ENCODE peak calls at places on chromosomes 3 and 15, in eight cellular contexts. S is NB4, P is body of pancreas, L is uterus, U is sigmoid colon, M is stomach, J is right lobe of liver, V is IMR-90. R is an unnamed sample.

GRCh38 chr3:2343031-2343682 is 244.5 kb downstream of the CNTN4 start:
- DNase-seq in S (no peak), P (no peak), L (no peak), U (no peak), M (no peak), J (no peak), V (no peak), R (no peak)

GRCh38 chr3:148962513-148962912 is 28.8 kb upstream of the GYG1 start:
- DNase-seq in S (peak), P (no peak), L (no peak), U (no peak), M (no peak), J (no peak), V (peak), R (peak)

GRCh38 chr3:45688194-45688881 is 858 bp upstream of the SACM1L start:
- DNase-seq in S (peak), P (peak), L (peak), U (no peak), M (no peak), J (peak), V (peak), R (peak)

GRCh38 chr15:92611995-92612745 is 43.4 kb downstream of the FAM174B start:
- DNase-seq in S (no peak), P (no peak), L (no peak), U (peak), M (no peak), J (no peak), V (no peak), R (no peak)

GRCh38 chr3:193140381-193140780 is 100.6 kb upstream of the PLAAT1 start:
- DNase-seq in S (no peak), P (no peak), L (no peak), U (no peak), M (no peak), J (no peak), V (no peak), R (no peak)

GRCh38 chr3:133292251-133292650 is 107.6 kb upstream of the BFSP2 start:
- DNase-seq in S (no peak), P (no peak), L (no peak), U (no peak), M (no peak), J (no peak), V (no peak), R (no peak)

GRCh38 chr3:101667844-101668243 is 9.1 kb downstream of the ZBTB11 start:
- DNase-seq in S (no peak), P (no peak), L (no peak), U (no peak), M (no peak), J (no peak), V (no peak), R (no peak)

GRCh38 chr3:70880416-70880815 is 568.0 kb upstream of the MDFIC2 start:
- DNase-seq in S (no peak), P (no peak), L (no peak), U (no peak), M (no peak), J (no peak), V (no peak), R (no peak)

GRCh38 chr3:32340039-32340438 is 51.6 kb upstream of the CMTM7 start:
- DNase-seq in S (peak), P (peak), L (no peak), U (no peak), M (no peak), J (no peak), V (peak), R (peak)

GRCh38 chr15:87369269-87369668 is 887.3 kb downstream of the NTRK3 start:
- DNase-seq in S (no peak), P (no peak), L (no peak), U (no peak), M (no peak), J (no peak), V (peak), R (no peak)

GRCh38 chr3:158685151-158685550 is 12.7 kb upstream of the LXN start:
- DNase-seq in S (no peak), P (no peak), L (no peak), U (no peak), M (no peak), J (no peak), V (no peak), R (no peak)

GRCh38 chr3:4508048-4508981 is 15.2 kb downstream of the ITPR1 start:
- DNase-seq in S (no peak), P (no peak), L (no peak), U (no peak), M (no peak), J (no peak), V (no peak), R (no peak)

GRCh38 chr3:53949541-53949940 is 57.9 kb upstream of the SELENOK start:
- DNase-seq in S (no peak), P (no peak), L (no peak), U (no peak), M (no peak), J (no peak), V (no peak), R (no peak)

GRCh38 chr15:74040115-74040850 is 42.1 kb downstream of the GOLGA6A start:
- DNase-seq in S (no peak), P (peak), L (peak), U (peak), M (no peak), J (no peak), V (peak), R (no peak)

GRCh38 chr3:62873672-62874397 is 1.4 kb downstream of the CADPS start:
- DNase-seq in S (peak), P (peak), L (no peak), U (no peak), M (no peak), J (no peak), V (no peak), R (no peak)

GRCh38 chr15:93189562-93189961 is 100.6 kb upstream of the RGMA start:
- DNase-seq in S (no peak), P (no peak), L (no peak), U (no peak), M (no peak), J (no peak), V (no peak), R (no peak)

GRCh38 chr15:80911821-80912220 is 77.8 kb downstream of the MESD start:
- DNase-seq in S (no peak), P (no peak), L (no peak), U (no peak), M (no peak), J (no peak), V (no peak), R (no peak)

GRCh38 chr15:82132742-82133141 is 86.9 kb upstream of the MEX3B start:
- DNase-seq in S (no peak), P (no peak), L (no peak), U (no peak), M (no peak), J (no peak), V (peak), R (no peak)

GRCh38 chr3:71438904-71439303 is 144.6 kb downstream of the FOXP1 start:
- DNase-seq in S (peak), P (no peak), L (no peak), U (no peak), M (no peak), J (no peak), V (no peak), R (no peak)

GRCh38 chr15:74108111-74108510 is 22.3 kb upstream of the ISLR2 start:
- DNase-seq in S (no peak), P (no peak), L (no peak), U (no peak), M (no peak), J (no peak), V (no peak), R (no peak)

GRCh38 chr3:195087321-195087720 is 183.6 kb downstream of the XXYLT1 start:
- DNase-seq in S (no peak), P (no peak), L (no peak), U (no peak), M (no peak), J (peak), V (no peak), R (no peak)

GRCh38 chr3:83765971-83766370 is 1192.8 kb upstream of the CADM2 start:
- DNase-seq in S (no peak), P (no peak), L (no peak), U (no peak), M (no peak), J (no peak), V (no peak), R (no peak)

GRCh38 chr3:40317061-40317676 is 7.7 kb downstream of the EIF1B start:
- DNase-seq in S (peak), P (peak), L (no peak), U (no peak), M (no peak), J (no peak), V (peak), R (peak)

DNA sequence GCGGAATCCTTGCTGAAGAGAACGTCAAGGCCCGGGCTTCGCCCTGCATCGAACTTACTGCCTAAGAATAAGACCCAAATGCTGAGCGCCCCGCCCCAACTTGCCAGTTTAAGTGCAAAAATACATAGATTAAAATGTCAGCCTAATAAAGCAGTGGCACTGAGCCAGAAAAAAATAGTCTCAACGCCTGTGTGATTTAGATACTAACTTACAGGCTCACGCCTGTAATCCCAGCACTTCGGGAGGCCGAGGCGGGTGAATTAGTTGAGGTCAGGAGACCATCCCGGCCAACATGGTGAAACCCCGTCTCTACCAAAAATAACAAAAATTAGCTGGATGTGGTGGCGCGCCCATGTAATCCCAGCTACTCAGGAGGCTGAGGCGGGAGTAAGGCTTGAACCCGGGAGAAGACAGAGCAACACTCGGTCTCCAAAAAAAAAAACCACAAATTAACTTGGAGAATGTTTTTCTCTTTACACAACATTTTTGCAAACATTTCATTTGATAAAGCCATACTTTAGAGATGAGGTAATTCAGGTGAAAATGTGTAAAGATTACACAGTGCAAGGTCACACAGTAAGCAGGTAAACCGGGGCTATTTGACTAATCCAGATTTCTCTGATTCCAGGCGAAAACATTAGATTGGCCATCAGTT is 1.2 kb upstream of the UBP1 start:
- DNase-seq in S (no peak), P (no peak), L (no peak), U (no peak), M (no peak), J (no peak), V (no peak), R (peak)
- TF ChIP-seq POLR2A in S (no peak), P (no peak), L (no peak), U (no peak), M (no peak), J (no peak), V (no peak), R (no peak)

GRCh38 chr3:37198996-37199395 is 24.6 kb upstream of the LRRFIP2 start:
- DNase-seq in S (no peak), P (no peak), L (no peak), U (no peak), M (no peak), J (no peak), V (peak), R (no peak)
- TF ChIP-seq POLR2A in S (no peak), P (no peak), L (no peak), U (no peak), M (no peak), J (no peak), V (no peak), R (no peak)

GRCh38 chr15:91308209-91308608 is 208.2 kb downstream of the SV2B start:
- DNase-seq in S (peak), P (no peak), L (no peak), U (no peak), M (no peak), J (no peak), V (no peak), R (no peak)
- TF ChIP-seq POLR2A in S (no peak), P (no peak), L (no peak), U (no peak), M (no peak), J (no peak), V (no peak), R (no peak)

GRCh38 chr15:22251422-22251821 is 171.1 kb downstream of the OR4M2 start:
- DNase-seq in S (no peak), P (no peak), L (no peak), U (no peak), M (no peak), J (no peak), V (no peak), R (no peak)
- TF ChIP-seq POLR2A in S (no peak), P (no peak), L (no peak), U (no peak), M (no peak), J (no peak), V (no peak), R (no peak)